ENCODE peak calls at places on chromosomes 5 and 9, in four cellular contexts. J is sigmoid colon, I is uterus, V is IMR-90. N is an unnamed sample.

GRCh38 chr5:151359391-151359790 is 12.0 kb upstream of the SLC36A2 start:
- DNase-seq in J (no peak), I (no peak), V (no peak), N (no peak)

GRCh38 chr5:173451651-173452050 is 123.4 kb upstream of the STC2 start:
- DNase-seq in J (no peak), I (no peak), V (peak), N (no peak)

GRCh38 chr9:3960661-3961144 is 339.2 kb downstream of the GLIS3 start:
- DNase-seq in J (no peak), I (no peak), V (peak), N (no peak)

GRCh38 chr9:92151691-92152393 is 36.6 kb upstream of the SPTLC1 start:
- DNase-seq in J (peak), I (peak), V (peak), N (no peak)

GRCh38 chr5:107743357-107744000 is 72.7 kb upstream of the EFNA5 start:
- DNase-seq in J (no peak), I (no peak), V (peak), N (no peak)

GRCh38 chr5:27318701-27319100 is 280.3 kb upstream of the CDH9 start:
- DNase-seq in J (no peak), I (no peak), V (peak), N (no peak)

GRCh38 chr5:1734271-1734907 is 65.2 kb downstream of the MRPL36 start:
- DNase-seq in J (no peak), I (no peak), V (no peak), N (peak)

GRCh38 chr9:112446080-112446479 is 40.5 kb upstream of the KIAA1958 start:
- DNase-seq in J (no peak), I (no peak), V (no peak), N (no peak)

GRCh38 chr9:98989036-98990000 is 45.6 kb downstream of the COL15A1 start:
- DNase-seq in J (peak), I (peak), V (peak), N (peak)

GRCh38 chr5:48192-48591 is 43.8 kb upstream of the PLEKHG4B start:
- DNase-seq in J (no peak), I (no peak), V (no peak), N (no peak)

GRCh38 chr5:54087436-54087835 is 222.9 kb downstream of the ARL15 start:
- DNase-seq in J (no peak), I (no peak), V (peak), N (no peak)

GRCh38 chr9:107630141-107630540 is 140.6 kb upstream of the KLF4 start:
- DNase-seq in J (no peak), I (no peak), V (no peak), N (no peak)

GRCh38 chr5:1034421-1034905 is 25.9 kb downstream of the NKD2 start:
- DNase-seq in J (peak), I (no peak), V (no peak), N (no peak)

GRCh38 chr9:130265431-130266235 is at the start of gene HMCN2:
- DNase-seq in J (peak), I (no peak), V (no peak), N (no peak)

GRCh38 chr5:100788417-100788816 is 114.7 kb downstream of the ST8SIA4 start:
- DNase-seq in J (no peak), I (no peak), V (no peak), N (no peak)

GRCh38 chr9:37037137-37037743 is 3.2 kb upstream of the PAX5 start:
- DNase-seq in J (no peak), I (no peak), V (no peak), N (no peak)

GRCh38 chr5:94433393-94434149 is 184.8 kb downstream of the KIAA0825 start:
- DNase-seq in J (peak), I (no peak), V (peak), N (no peak)

GRCh38 chr5:1509346-1510085 is 14.2 kb downstream of the LPCAT1 start:
- DNase-seq in J (peak), I (peak), V (no peak), N (no peak)

GRCh38 chr9:106478312-106479099 is 384.5 kb upstream of the ZNF462 start:
- DNase-seq in J (no peak), I (no peak), V (no peak), N (no peak)

GRCh38 chr5:78112931-78113330 is 181.6 kb downstream of the AP3B1 start:
- DNase-seq in J (no peak), I (no peak), V (no peak), N (no peak)

DNA sequence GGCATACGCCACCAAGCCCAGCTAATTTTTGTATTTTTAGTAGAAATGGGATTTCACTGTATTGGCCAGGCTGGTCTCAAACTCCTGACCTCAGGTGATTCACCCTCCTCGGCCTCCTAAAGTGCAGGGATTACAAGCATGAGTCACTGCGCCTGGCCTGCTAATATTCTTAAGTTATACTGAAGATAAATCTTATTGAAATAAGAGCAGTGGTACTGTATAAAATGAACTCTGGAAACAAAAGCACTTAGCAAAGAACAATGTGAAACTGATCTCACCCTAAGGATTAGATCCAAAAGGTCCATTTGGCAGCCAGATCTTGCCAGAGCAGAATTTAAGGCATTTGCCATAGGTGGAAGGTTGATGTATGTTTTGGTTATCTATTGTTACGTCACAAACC is 27.1 kb downstream of the CYSTM1 start:
- DNase-seq in J (no peak), I (no peak), V (peak), N (no peak)
- H3K27ac ChIP-seq in J (no peak), I (no peak), V (no peak), N (no peak)

GRCh38 chr9:110256142-110256391 is 240 bp downstream of the TXN start:
- DNase-seq in J (no peak), I (no peak), V (no peak), N (no peak)

GRCh38 chr9:110256392-110257096 is at the start of gene TXN:
- DNase-seq in J (peak), I (peak), V (peak), N (no peak)

GRCh38 chr9:110254500-110254899 is 1.8 kb downstream of the TXN start:
- DNase-seq in J (no peak), I (no peak), V (no peak), N (no peak)

GRCh38 chr9:110255064-110255416 is 1.3 kb downstream of the TXN start:
- DNase-seq in J (no peak), I (no peak), V (no peak), N (no peak)

GRCh38 chr9:110255417-110256141 is 728 bp downstream of the TXN start:
- DNase-seq in J (peak), I (peak), V (peak), N (peak)
- TF ChIP-seq POLR2A in J (no peak), I (no peak), V (no peak), N (peak)

DNA sequence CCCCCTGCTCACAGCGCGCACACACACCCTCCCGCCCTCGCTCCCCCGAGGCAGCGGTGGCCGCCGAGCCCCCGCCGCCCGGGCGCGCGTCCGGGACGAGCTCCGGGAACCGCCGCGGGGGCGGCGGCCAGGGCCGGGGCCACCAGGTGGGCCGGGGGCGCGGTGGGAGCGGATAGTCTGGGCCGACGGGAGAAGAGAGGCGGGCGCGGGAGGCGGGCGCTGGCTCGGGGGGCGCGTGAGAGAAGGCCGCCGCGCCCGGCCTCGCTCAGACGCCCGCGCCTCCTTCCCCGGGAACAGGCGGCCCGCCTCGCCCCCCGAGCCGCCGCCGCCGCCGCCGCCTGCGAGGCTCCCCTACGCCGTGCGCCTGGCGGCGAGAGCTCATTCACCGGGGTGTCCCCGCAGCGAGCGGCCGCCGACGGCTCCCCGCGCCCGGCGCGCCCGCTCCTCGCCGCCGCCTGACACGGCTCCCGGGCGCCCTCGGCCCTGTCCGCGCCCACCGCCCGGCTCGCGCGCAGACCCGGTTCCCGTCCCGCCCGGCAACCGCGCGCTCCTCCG is at the start of gene GNAQ:
- DNase-seq in J (peak), I (peak), V (peak), N (no peak)
- H3K27ac ChIP-seq in J (peak), I (peak), V (peak), N (peak)

GRCh38 chr9:135075234-135076142 is 12.0 kb upstream of the OLFM1 start:
- DNase-seq in J (peak), I (peak), V (no peak), N (no peak)
- TF ChIP-seq POLR2A in J (no peak), I (no peak), V (no peak), N (no peak)